ENCODE peak calls at places on chromosomes 5 and 9, in seven cellular contexts. One of them, this sample, is unnamed.

GRCh38 chr5:102809033-102809432 is 53.9 kb downstream of the PAM start:
- DNase-seq in NCI-H460: no peak
- DNase-seq in CD8-positive, alpha-beta T cell: no peak
- DNase-seq in cardiac septum: no peak
- DNase-seq in stimulated activated CD8-positive, alpha-beta memory T cell treated with anti-CD3 and anti-CD28 coated beads, Interleukin-2, amount 100 ng/mL, for 1 hour: no peak
- DNase-seq in stimulated activated naive B cell treated with anti-CD40 and anti-IgM and Interleukin-4, amounts not matched to agents 10 μg/mL and 1 μg/mL and 100 μg/mL, for 72 hours: no peak
- DNase-seq in NCI-H1105 treated with DMSO at 0.1 percent for 48 hours: no peak
- DNase-seq in this sample: no peak

GRCh38 chr9:89080193-89080592 is 88.9 kb downstream of the S1PR3 start:
- DNase-seq in NCI-H460: no peak
- DNase-seq in CD8-positive, alpha-beta T cell: no peak
- DNase-seq in cardiac septum: no peak
- DNase-seq in stimulated activated CD8-positive, alpha-beta memory T cell treated with anti-CD3 and anti-CD28 coated beads, Interleukin-2, amount 100 ng/mL, for 1 hour: no peak
- DNase-seq in stimulated activated naive B cell treated with anti-CD40 and anti-IgM and Interleukin-4, amounts not matched to agents 10 μg/mL and 1 μg/mL and 100 μg/mL, for 72 hours: no peak
- DNase-seq in NCI-H1105 treated with DMSO at 0.1 percent for 48 hours: no peak
- DNase-seq in this sample: no peak

GRCh38 chr9:136007906-136008692 is 46.9 kb upstream of the UBAC1 start:
- DNase-seq in NCI-H460: peak
- DNase-seq in CD8-positive, alpha-beta T cell: no peak
- DNase-seq in cardiac septum: no peak
- DNase-seq in stimulated activated CD8-positive, alpha-beta memory T cell treated with anti-CD3 and anti-CD28 coated beads, Interleukin-2, amount 100 ng/mL, for 1 hour: no peak
- DNase-seq in stimulated activated naive B cell treated with anti-CD40 and anti-IgM and Interleukin-4, amounts not matched to agents 10 μg/mL and 1 μg/mL and 100 μg/mL, for 72 hours: no peak
- DNase-seq in NCI-H1105 treated with DMSO at 0.1 percent for 48 hours: no peak
- DNase-seq in this sample: no peak

GRCh38 chr9:125746017-125746773 is 978 bp upstream of the PBX3 start:
- DNase-seq in NCI-H460: peak
- DNase-seq in CD8-positive, alpha-beta T cell: peak
- DNase-seq in cardiac septum: peak
- DNase-seq in stimulated activated CD8-positive, alpha-beta memory T cell treated with anti-CD3 and anti-CD28 coated beads, Interleukin-2, amount 100 ng/mL, for 1 hour: peak
- DNase-seq in stimulated activated naive B cell treated with anti-CD40 and anti-IgM and Interleukin-4, amounts not matched to agents 10 μg/mL and 1 μg/mL and 100 μg/mL, for 72 hours: peak
- DNase-seq in NCI-H1105 treated with DMSO at 0.1 percent for 48 hours: peak
- DNase-seq in this sample: peak

GRCh38 chr9:95991326-95991725 is 115.8 kb downstream of the ERCC6L2 start:
- DNase-seq in NCI-H460: no peak
- DNase-seq in CD8-positive, alpha-beta T cell: no peak
- DNase-seq in cardiac septum: no peak
- DNase-seq in stimulated activated CD8-positive, alpha-beta memory T cell treated with anti-CD3 and anti-CD28 coated beads, Interleukin-2, amount 100 ng/mL, for 1 hour: no peak
- DNase-seq in stimulated activated naive B cell treated with anti-CD40 and anti-IgM and Interleukin-4, amounts not matched to agents 10 μg/mL and 1 μg/mL and 100 μg/mL, for 72 hours: no peak
- DNase-seq in NCI-H1105 treated with DMSO at 0.1 percent for 48 hours: peak
- DNase-seq in this sample: no peak

GRCh38 chr5:153489611-153490010 is 859 bp upstream of the GRIA1 start:
- DNase-seq in NCI-H460: no peak
- DNase-seq in CD8-positive, alpha-beta T cell: no peak
- DNase-seq in cardiac septum: no peak
- DNase-seq in stimulated activated CD8-positive, alpha-beta memory T cell treated with anti-CD3 and anti-CD28 coated beads, Interleukin-2, amount 100 ng/mL, for 1 hour: no peak
- DNase-seq in stimulated activated naive B cell treated with anti-CD40 and anti-IgM and Interleukin-4, amounts not matched to agents 10 μg/mL and 1 μg/mL and 100 μg/mL, for 72 hours: no peak
- DNase-seq in NCI-H1105 treated with DMSO at 0.1 percent for 48 hours: no peak
- DNase-seq in this sample: no peak

GRCh38 chr5:1474183-1474839 is 29.1 kb upstream of the SLC6A3 start:
- DNase-seq in NCI-H460: no peak
- DNase-seq in CD8-positive, alpha-beta T cell: no peak
- DNase-seq in cardiac septum: peak
- DNase-seq in stimulated activated CD8-positive, alpha-beta memory T cell treated with anti-CD3 and anti-CD28 coated beads, Interleukin-2, amount 100 ng/mL, for 1 hour: no peak
- DNase-seq in stimulated activated naive B cell treated with anti-CD40 and anti-IgM and Interleukin-4, amounts not matched to agents 10 μg/mL and 1 μg/mL and 100 μg/mL, for 72 hours: no peak
- DNase-seq in NCI-H1105 treated with DMSO at 0.1 percent for 48 hours: no peak
- DNase-seq in this sample: no peak

GRCh38 chr5:148903587-148903986 is 77.2 kb downstream of the ADRB2 start:
- DNase-seq in NCI-H460: no peak
- DNase-seq in CD8-positive, alpha-beta T cell: no peak
- DNase-seq in cardiac septum: no peak
- DNase-seq in stimulated activated CD8-positive, alpha-beta memory T cell treated with anti-CD3 and anti-CD28 coated beads, Interleukin-2, amount 100 ng/mL, for 1 hour: no peak
- DNase-seq in stimulated activated naive B cell treated with anti-CD40 and anti-IgM and Interleukin-4, amounts not matched to agents 10 μg/mL and 1 μg/mL and 100 μg/mL, for 72 hours: no peak
- DNase-seq in NCI-H1105 treated with DMSO at 0.1 percent for 48 hours: no peak
- DNase-seq in this sample: no peak

GRCh38 chr5:35803221-35803651 is 53.5 kb upstream of the IL7R start:
- DNase-seq in NCI-H460: no peak
- DNase-seq in CD8-positive, alpha-beta T cell: no peak
- DNase-seq in cardiac septum: no peak
- DNase-seq in stimulated activated CD8-positive, alpha-beta memory T cell treated with anti-CD3 and anti-CD28 coated beads, Interleukin-2, amount 100 ng/mL, for 1 hour: no peak
- DNase-seq in stimulated activated naive B cell treated with anti-CD40 and anti-IgM and Interleukin-4, amounts not matched to agents 10 μg/mL and 1 μg/mL and 100 μg/mL, for 72 hours: no peak
- DNase-seq in NCI-H1105 treated with DMSO at 0.1 percent for 48 hours: peak
- DNase-seq in this sample: no peak

GRCh38 chr9:89592201-89592815 is 12.5 kb upstream of the GADD45G start:
- DNase-seq in NCI-H460: no peak
- DNase-seq in CD8-positive, alpha-beta T cell: no peak
- DNase-seq in cardiac septum: no peak
- DNase-seq in stimulated activated CD8-positive, alpha-beta memory T cell treated with anti-CD3 and anti-CD28 coated beads, Interleukin-2, amount 100 ng/mL, for 1 hour: no peak
- DNase-seq in stimulated activated naive B cell treated with anti-CD40 and anti-IgM and Interleukin-4, amounts not matched to agents 10 μg/mL and 1 μg/mL and 100 μg/mL, for 72 hours: no peak
- DNase-seq in NCI-H1105 treated with DMSO at 0.1 percent for 48 hours: no peak
- DNase-seq in this sample: no peak

GRCh38 chr9:77475641-77476473 is 172.3 kb downstream of the GNA14 start:
- DNase-seq in NCI-H460: no peak
- DNase-seq in CD8-positive, alpha-beta T cell: peak
- DNase-seq in cardiac septum: no peak
- DNase-seq in stimulated activated CD8-positive, alpha-beta memory T cell treated with anti-CD3 and anti-CD28 coated beads, Interleukin-2, amount 100 ng/mL, for 1 hour: peak
- DNase-seq in stimulated activated naive B cell treated with anti-CD40 and anti-IgM and Interleukin-4, amounts not matched to agents 10 μg/mL and 1 μg/mL and 100 μg/mL, for 72 hours: no peak
- DNase-seq in NCI-H1105 treated with DMSO at 0.1 percent for 48 hours: no peak
- DNase-seq in this sample: no peak

GRCh38 chr5:74639538-74640449 is 734 bp downstream of the ENC1 start:
- DNase-seq in NCI-H460: no peak
- DNase-seq in CD8-positive, alpha-beta T cell: peak
- DNase-seq in cardiac septum: peak
- DNase-seq in stimulated activated CD8-positive, alpha-beta memory T cell treated with anti-CD3 and anti-CD28 coated beads, Interleukin-2, amount 100 ng/mL, for 1 hour: no peak
- DNase-seq in stimulated activated naive B cell treated with anti-CD40 and anti-IgM and Interleukin-4, amounts not matched to agents 10 μg/mL and 1 μg/mL and 100 μg/mL, for 72 hours: peak
- DNase-seq in NCI-H1105 treated with DMSO at 0.1 percent for 48 hours: peak
- DNase-seq in this sample: peak

GRCh38 chr5:145553177-145553576 is 282.0 kb downstream of the PRELID2 start:
- DNase-seq in NCI-H460: no peak
- DNase-seq in CD8-positive, alpha-beta T cell: no peak
- DNase-seq in cardiac septum: no peak
- DNase-seq in stimulated activated CD8-positive, alpha-beta memory T cell treated with anti-CD3 and anti-CD28 coated beads, Interleukin-2, amount 100 ng/mL, for 1 hour: no peak
- DNase-seq in stimulated activated naive B cell treated with anti-CD40 and anti-IgM and Interleukin-4, amounts not matched to agents 10 μg/mL and 1 μg/mL and 100 μg/mL, for 72 hours: no peak
- DNase-seq in NCI-H1105 treated with DMSO at 0.1 percent for 48 hours: no peak
- DNase-seq in this sample: no peak

GRCh38 chr5:761854-762685 is 22.5 kb downstream of the ZDHHC11B start:
- DNase-seq in NCI-H460: no peak
- DNase-seq in CD8-positive, alpha-beta T cell: no peak
- DNase-seq in cardiac septum: peak
- DNase-seq in stimulated activated CD8-positive, alpha-beta memory T cell treated with anti-CD3 and anti-CD28 coated beads, Interleukin-2, amount 100 ng/mL, for 1 hour: no peak
- DNase-seq in stimulated activated naive B cell treated with anti-CD40 and anti-IgM and Interleukin-4, amounts not matched to agents 10 μg/mL and 1 μg/mL and 100 μg/mL, for 72 hours: no peak
- DNase-seq in NCI-H1105 treated with DMSO at 0.1 percent for 48 hours: no peak
- DNase-seq in this sample: no peak

GRCh38 chr9:98657897-98658296 is 50.8 kb downstream of the GABBR2 start:
- DNase-seq in NCI-H460: no peak
- DNase-seq in CD8-positive, alpha-beta T cell: no peak
- DNase-seq in cardiac septum: no peak
- DNase-seq in stimulated activated CD8-positive, alpha-beta memory T cell treated with anti-CD3 and anti-CD28 coated beads, Interleukin-2, amount 100 ng/mL, for 1 hour: no peak
- DNase-seq in stimulated activated naive B cell treated with anti-CD40 and anti-IgM and Interleukin-4, amounts not matched to agents 10 μg/mL and 1 μg/mL and 100 μg/mL, for 72 hours: no peak
- DNase-seq in NCI-H1105 treated with DMSO at 0.1 percent for 48 hours: no peak
- DNase-seq in this sample: no peak

GRCh38 chr9:35349287-35349990 is 140.5 kb upstream of the RUSC2 start:
- DNase-seq in NCI-H460: no peak
- DNase-seq in CD8-positive, alpha-beta T cell: no peak
- DNase-seq in cardiac septum: no peak
- DNase-seq in stimulated activated CD8-positive, alpha-beta memory T cell treated with anti-CD3 and anti-CD28 coated beads, Interleukin-2, amount 100 ng/mL, for 1 hour: no peak
- DNase-seq in stimulated activated naive B cell treated with anti-CD40 and anti-IgM and Interleukin-4, amounts not matched to agents 10 μg/mL and 1 μg/mL and 100 μg/mL, for 72 hours: no peak
- DNase-seq in NCI-H1105 treated with DMSO at 0.1 percent for 48 hours: no peak
- DNase-seq in this sample: no peak

GRCh38 chr5:72407541-72407940 is 87.4 kb downstream of the PTCD2 start:
- DNase-seq in NCI-H460: no peak
- DNase-seq in CD8-positive, alpha-beta T cell: no peak
- DNase-seq in cardiac septum: no peak
- DNase-seq in stimulated activated CD8-positive, alpha-beta memory T cell treated with anti-CD3 and anti-CD28 coated beads, Interleukin-2, amount 100 ng/mL, for 1 hour: no peak
- DNase-seq in stimulated activated naive B cell treated with anti-CD40 and anti-IgM and Interleukin-4, amounts not matched to agents 10 μg/mL and 1 μg/mL and 100 μg/mL, for 72 hours: no peak
- DNase-seq in NCI-H1105 treated with DMSO at 0.1 percent for 48 hours: no peak
- DNase-seq in this sample: no peak

GRCh38 chr5:76165961-76166360 is 82.8 kb downstream of the SV2C start:
- DNase-seq in NCI-H460: no peak
- DNase-seq in CD8-positive, alpha-beta T cell: no peak
- DNase-seq in cardiac septum: no peak
- DNase-seq in stimulated activated CD8-positive, alpha-beta memory T cell treated with anti-CD3 and anti-CD28 coated beads, Interleukin-2, amount 100 ng/mL, for 1 hour: no peak
- DNase-seq in stimulated activated naive B cell treated with anti-CD40 and anti-IgM and Interleukin-4, amounts not matched to agents 10 μg/mL and 1 μg/mL and 100 μg/mL, for 72 hours: no peak
- DNase-seq in NCI-H1105 treated with DMSO at 0.1 percent for 48 hours: no peak
- DNase-seq in this sample: no peak

This sample was measured in memory B cell.